ENCODE peak calls at places on chromosomes 13 and 19, in ten cellular contexts. W is astrocyte; M is fibroblast of lung; S is BE2C; F is body of pancreas; N is cardiac muscle cell; T is heart left ventricle; B is A673; Y is CD8-positive, alpha-beta T cell; X is breast epithelium. H is an unnamed sample.

GRCh38 chr19:4645718-4646117 is 6.4 kb downstream of the TNFAIP8L1 start:
- DNase-seq in W (no peak), M (no peak), S (no peak), F (no peak), N (no peak), T (no peak), B (no peak), Y (no peak), X (no peak), H (no peak)

GRCh38 chr13:110965038-110965754 is 50.3 kb upstream of the ANKRD10 start:
- DNase-seq in W (peak; percentile 78), M (peak; percentile 83), S (no peak), F (no peak), N (no peak), T (no peak), B (no peak), Y (no peak), X (no peak), H (no peak)

GRCh38 chr19:2239771-2240770 is 3.4 kb downstream of the SF3A2 start:
- DNase-seq in W (peak; percentile 47), M (peak; percentile 65), S (no peak), F (no peak), N (no peak), T (no peak), B (no peak), Y (no peak), X (no peak), H (no peak)

GRCh38 chr19:2858864-2859263 is 8.3 kb upstream of the ZNF556 start:
- DNase-seq in W (no peak), M (no peak), S (no peak), F (no peak), N (no peak), T (no peak), B (no peak), Y (no peak), X (no peak), H (no peak)

GRCh38 chr19:41705393-41706174 is 2.8 kb upstream of the CEACAM5 start:
- DNase-seq in W (peak; percentile 1), M (peak; percentile 4), S (no peak), F (peak; percentile 42), N (no peak), T (peak; percentile 56), B (peak; percentile 34), Y (no peak), X (no peak), H (no peak)

GRCh38 chr19:2044709-2045500 is 6.1 kb downstream of the MKNK2 start:
- DNase-seq in W (no peak), M (no peak), S (no peak), F (peak; percentile 39), N (no peak), T (no peak), B (no peak), Y (no peak), X (no peak), H (no peak)

GRCh38 chr13:25276748-25277147 is 10.5 kb downstream of the MTMR6 start:
- DNase-seq in W (peak; percentile 35), M (peak; percentile 49), S (no peak), F (no peak), N (no peak), T (no peak), B (no peak), Y (no peak), X (no peak), H (no peak)

GRCh38 chr13:113926951-113927660 is 46.8 kb downstream of the C13orf46 start:
- DNase-seq in W (no peak), M (no peak), S (peak; percentile 56), F (no peak), N (no peak), T (peak; percentile 72), B (no peak), Y (no peak), X (peak; percentile 49), H (peak; percentile 0)

GRCh38 chr19:610801-611505 is 21.3 kb downstream of the HCN2 start:
- DNase-seq in W (peak; percentile 82), M (peak; percentile 89), S (peak; percentile 86), F (no peak), N (no peak), T (peak; percentile 88), B (peak; percentile 98), Y (no peak), X (no peak), H (no peak)

GRCh38 chr13:107231941-107232340 is 664.0 kb upstream of the ARGLU1 start:
- DNase-seq in W (no peak), M (no peak), S (peak; percentile 34), F (no peak), N (no peak), T (no peak), B (no peak), Y (no peak), X (no peak), H (no peak)

GRCh38 chr13:73936001-73936400 is 198.2 kb downstream of the KLF12 start:
- DNase-seq in W (no peak), M (no peak), S (no peak), F (no peak), N (no peak), T (no peak), B (no peak), Y (no peak), X (no peak), H (no peak)

GRCh38 chr19:16013851-16014840 is 62.1 kb upstream of the TPM4 start:
- DNase-seq in W (no peak), M (no peak), S (no peak), F (no peak), N (no peak), T (no peak), B (no peak), Y (no peak), X (no peak), H (no peak)

DNA sequence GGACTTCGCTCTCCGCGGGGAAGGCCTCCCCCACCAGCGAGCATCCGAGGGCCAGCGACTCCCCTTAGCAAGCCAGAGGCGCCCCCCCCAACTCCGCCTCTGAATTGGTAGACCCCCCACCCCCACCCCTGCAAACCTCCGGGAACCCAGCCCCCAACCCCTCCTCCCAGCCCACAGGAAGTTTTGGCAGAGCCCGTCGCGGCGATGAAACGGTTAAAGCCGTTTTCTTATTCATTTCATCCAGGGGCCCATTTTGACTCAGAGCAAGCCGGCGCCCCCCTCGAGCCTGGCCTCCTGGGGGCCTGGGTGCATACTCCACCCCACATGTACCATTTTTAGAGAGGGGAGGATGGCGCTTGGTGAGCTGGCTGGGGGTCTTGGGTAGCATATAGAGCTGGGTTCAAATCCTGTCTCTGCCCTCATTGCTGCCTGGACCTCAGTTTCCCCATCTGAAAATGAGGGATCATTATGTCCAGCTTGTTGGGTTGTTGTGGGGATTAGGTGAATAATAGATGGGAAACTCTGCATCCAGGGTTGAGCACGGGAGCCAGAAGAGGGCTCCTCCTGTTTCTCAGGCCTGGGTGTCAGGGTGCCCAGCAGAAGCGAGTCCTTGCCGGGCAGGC is 7.9 kb upstream of the JUNB start:
- DNase-seq in W (no peak), M (no peak), S (no peak), F (no peak), N (no peak), T (no peak), B (no peak), Y (no peak), X (no peak), H (no peak)
- H3K4me1 ChIP-seq in W (peaks cover 57% of the 10 kb centered on the region), M (peaks cover 46% of the 10 kb centered on the region), S (peaks cover 48% of the 10 kb centered on the region), F (peaks cover 78% of the 10 kb centered on the region), N (peaks cover 28% of the 10 kb centered on the region), T (peaks cover 60% of the 10 kb centered on the region), B (peaks cover 51% of the 10 kb centered on the region), Y (peaks cover 62% of the 10 kb centered on the region), X (peaks cover 33% of the 10 kb centered on the region), H (peaks cover 81% of the 10 kb centered on the region)

DNA sequence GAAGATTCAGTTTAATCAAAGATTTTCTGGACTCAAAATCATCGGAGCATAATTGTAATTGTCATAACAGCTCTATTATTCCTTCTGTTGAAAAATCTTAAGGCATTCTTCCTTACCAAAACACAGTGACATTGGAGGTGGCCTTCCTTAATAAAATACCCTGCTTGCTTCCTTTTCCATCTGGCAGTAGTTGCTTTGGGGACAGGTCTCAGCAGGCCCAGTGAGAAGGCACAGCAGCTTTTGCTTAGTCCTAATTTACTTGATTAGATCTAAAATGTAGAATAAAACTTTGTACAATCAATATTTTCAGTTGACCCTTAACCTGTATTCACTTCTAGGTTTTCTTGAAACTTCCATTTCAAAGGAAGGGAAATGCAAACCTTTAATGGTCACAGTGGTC is 471.6 kb downstream of the PCDH20 start:
- DNase-seq in W (no peak), M (no peak), S (no peak), F (no peak), N (no peak), T (no peak), B (no peak), Y (no peak), X (no peak), H (no peak)
- H3K4me3 ChIP-seq in W (no peak overlapping the region), M (no peak overlapping the region), S (no peak overlapping the region), F (no peak overlapping the region), N (no peak overlapping the region), T (no peak overlapping the region), B (no peak overlapping the region), Y (no peak overlapping the region), X (no peak overlapping the region), H (no peak overlapping the region)

GRCh38 chr13:83547043-83547442 is 335.2 kb downstream of the SLITRK1 start:
- DNase-seq in W (no peak), M (no peak), S (no peak), F (no peak), N (no peak), T (no peak), B (no peak), Y (no peak), X (no peak), H (no peak)

GRCh38 chr13:83549671-83550070 is 332.6 kb downstream of the SLITRK1 start:
- DNase-seq in W (no peak), M (no peak), S (no peak), F (no peak), N (no peak), T (no peak), B (no peak), Y (no peak), X (no peak), H (no peak)

DNA sequence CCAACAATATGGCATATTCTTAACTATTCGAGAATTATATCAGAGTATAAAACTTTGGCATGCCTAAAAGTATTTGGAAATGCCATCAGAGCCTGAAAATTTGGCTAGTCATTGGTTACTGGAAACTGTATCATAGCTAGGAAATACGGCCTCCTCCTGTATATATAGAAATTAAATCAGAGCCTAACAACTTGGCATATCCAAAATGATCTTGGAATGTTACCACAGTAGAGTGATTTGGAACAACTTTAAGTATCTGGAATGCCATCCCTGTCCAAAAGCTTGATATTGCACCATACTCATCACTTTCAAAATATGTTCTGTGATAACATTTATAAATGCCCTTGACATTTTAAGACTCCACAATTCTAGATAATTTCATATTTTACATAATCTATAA is 335.8 kb downstream of the SLITRK1 start:
- DNase-seq in W (peak; percentile 4), M (peak; percentile 3), S (no peak), F (no peak), N (no peak), T (no peak), B (no peak), Y (no peak), X (no peak), H (no peak)
- TF ChIP-seq CTCF in W (no peak), M (no peak), S (no peak), F (no peak), N (no peak), T (no peak), B (no peak), Y (no peak), X (no peak), H (no peak)

GRCh38 chr13:75761373-75761772 is 125.2 kb downstream of the LMO7 start:
- DNase-seq in W (no peak), M (no peak), S (no peak), F (no peak), N (no peak), T (no peak), B (no peak), Y (no peak), X (no peak), H (no peak)
- H3K4me1 ChIP-seq in W (no peaks in the 10 kb centered on the region), M (peaks cover 8% of the 10 kb centered on the region), S (no peaks in the 10 kb centered on the region), F (peaks cover 30% of the 10 kb centered on the region), N (peaks cover 5% of the 10 kb centered on the region), T (peaks cover 14% of the 10 kb centered on the region), B (peaks cover 8% of the 10 kb centered on the region), Y (peaks cover 37% of the 10 kb centered on the region), X (no peaks in the 10 kb centered on the region), H (peaks cover 9% of the 10 kb centered on the region)

GRCh38 chr19:49761625-49762311 is 1.3 kb downstream of the TSKS start:
- DNase-seq in W (no peak), M (peak; percentile 20), S (no peak), F (no peak), N (peak; percentile 28), T (no peak), B (no peak), Y (no peak), X (no peak), H (no peak)
- H3K4me3 ChIP-seq in W (no peak overlapping the region), M (no peak overlapping the region), S (no peak overlapping the region), F (no peak overlapping the region), N (no peak overlapping the region), T (no peak overlapping the region), B (no peak overlapping the region), Y (no peak overlapping the region), X (no peak overlapping the region), H (no peak overlapping the region)